ENCODE peak calls at places on chromosomes 5 and 9, in eight cellular contexts. S is omental fat pad, F is A549, V is iris pigment epithelial cell, L is D341Med, Z is NCI-H774, B is GM04503, T is activated gamma-delta T cell treated with Interleukin-2 at 50 U/mL for 16 hours. Y is an unnamed sample.
A peak's percentile ranks its signal among the peaks of the same experiment; 100 is the strongest.

GRCh38 chr5:133892306-133892705 is 76.1 kb downstream of the C5orf15 start:
- DNase-seq in V (no peak), F (no peak), Z (no peak), S (no peak), B (no peak), L (no peak), T (no peak), Y (no peak)

GRCh38 chr9:92378825-92379535 is 25.4 kb downstream of the OGN start:
- DNase-seq in Z (peak; percentile 45), F (no peak), T (no peak), B (no peak), V (no peak), S (no peak), L (no peak), Y (no peak)

GRCh38 chr5:116492776-116493175 is 81.8 kb downstream of the SEMA6A start:
- DNase-seq in T (no peak), F (no peak), B (no peak), L (no peak), Z (no peak), V (no peak), S (no peak), Y (no peak)

GRCh38 chr5:159765034-159765433 is 151.2 kb upstream of the ADRA1B start:
- DNase-seq in Z (no peak), T (no peak), L (no peak), V (no peak), S (no peak), F (no peak), B (peak; percentile 65), Y (no peak)

GRCh38 chr5:96679293-96679692 is 17.1 kb downstream of the CAST start:
- DNase-seq in Z (no peak), T (no peak), B (no peak), V (no peak), L (no peak), F (no peak), S (no peak), Y (no peak)

GRCh38 chr9:2493106-2493505 is 128.5 kb upstream of the VLDLR start:
- DNase-seq in T (no peak), Z (no peak), F (peak; percentile 32), V (peak; percentile 50), B (no peak), S (no peak), L (no peak), Y (no peak)

GRCh38 chr9:137488906-137489305 is 29.8 kb upstream of the NSMF start:
- DNase-seq in B (no peak), Z (no peak), T (no peak), S (no peak), L (peak; percentile 14), F (no peak), V (no peak), Y (no peak)

GRCh38 chr9:77384406-77384805 is 207.1 kb downstream of the VPS13A start:
- DNase-seq in L (no peak), Z (no peak), F (no peak), B (no peak), T (no peak), S (no peak), V (peak; percentile 67), Y (no peak)

Y was measured in CD8-positive, alpha-beta T cell.